ENCODE peak calls at places on chromosome 7, in nine cellular contexts. O, L, P, X, Q, F, K, G and E are unnamed samples.

GRCh38 chr7:5677538-5678294 is 103.7 kb downstream of the RNF216 start:
- DNase-seq in O (peak), X (peak), Q (peak), P (peak), L (no peak), K (no peak), G (peak), F (peak), E (no peak)

GRCh38 chr7:2452074-2452507 is 24.1 kb downstream of the GRIFIN start:
- DNase-seq in L (no peak), O (no peak), X (no peak), K (no peak), P (no peak), Q (no peak), G (no peak), F (peak), E (no peak)

GRCh38 chr7:44162179-44162578 is 21.0 kb upstream of the MYL7 start:
- DNase-seq in P (peak), L (no peak), O (no peak), F (no peak), X (no peak), K (no peak), Q (no peak), G (no peak), E (no peak)

GRCh38 chr7:150973571-150974451 is 4.3 kb downstream of the KCNH2 start:
- DNase-seq in L (no peak), K (no peak), P (no peak), O (no peak), Q (no peak), X (no peak), F (peak), G (no peak), E (no peak)

GRCh38 chr7:70752794-70753241 is 379.1 kb upstream of the GALNT17 start:
- DNase-seq in K (no peak), X (peak), G (no peak), L (no peak), F (no peak), Q (peak), P (peak), O (peak), E (no peak)

GRCh38 chr7:46741924-46742607 is 821.0 kb upstream of the IGFBP3 start:
- DNase-seq in G (no peak), P (no peak), K (no peak), Q (peak), F (no peak), L (no peak), O (no peak), X (no peak), E (no peak)

GRCh38 chr7:91090684-91091083 is 173.5 kb upstream of the FZD1 start:
- DNase-seq in O (no peak), P (no peak), Q (no peak), X (no peak), G (no peak), K (no peak), F (no peak), L (no peak), E (no peak)

GRCh38 chr7:130084037-130084875 is 13.9 kb downstream of the KLHDC10 start:
- DNase-seq in L (no peak), G (no peak), Q (peak), O (no peak), P (peak), X (no peak), F (peak), K (no peak), E (no peak)

GRCh38 chr7:43540463-43540862 is 42.4 kb upstream of the STK17A start:
- DNase-seq in L (no peak), F (no peak), O (no peak), P (no peak), K (no peak), X (no peak), Q (no peak), G (no peak), E (no peak)

GRCh38 chr7:47310020-47310419 is 271.9 kb downstream of the TNS3 start:
- DNase-seq in K (no peak), G (no peak), L (peak), X (no peak), O (no peak), F (no peak), P (no peak), Q (no peak), E (no peak)

GRCh38 chr7:12067156-12067831 is 143.8 kb upstream of the TMEM106B start:
- DNase-seq in L (peak), G (peak), O (peak), F (peak), P (peak), K (peak), Q (peak), X (peak), E (no peak)

GRCh38 chr7:67251986-67252558 is 255.4 kb downstream of the TYW1 start:
- DNase-seq in O (no peak), K (no peak), G (no peak), X (no peak), P (no peak), F (no peak), Q (peak), L (no peak), E (no peak)

GRCh38 chr7:102410123-102410522 is 14.0 kb downstream of the PRKRIP1 start:
- DNase-seq in X (no peak), L (no peak), P (no peak), K (no peak), G (no peak), O (no peak), Q (no peak), F (no peak), E (no peak)

GRCh38 chr7:90216771-90217170 is 5.2 kb downstream of the STEAP2 start:
- DNase-seq in O (peak), K (no peak), F (no peak), X (no peak), P (no peak), Q (no peak), L (no peak), G (no peak), E (no peak)

GRCh38 chr7:90404777-90405176 is 1.5 kb downstream of the CLDN12 start:
- DNase-seq in Q (peak), F (no peak), P (no peak), X (no peak), O (no peak), L (no peak), G (no peak), K (no peak), E (no peak)

GRCh38 chr7:1127001-1127400 is 33.0 kb downstream of the ZFAND2A start:
- DNase-seq in P (no peak), O (no peak), G (no peak), L (no peak), X (no peak), Q (no peak), F (no peak), K (no peak), E (no peak)

GRCh38 chr7:130959743-130960207 is 225.8 kb upstream of the KLF14 start:
- DNase-seq in P (peak), K (no peak), O (peak), F (peak), G (peak), Q (peak), X (no peak), L (no peak), E (no peak)

GRCh38 chr7:32957326-32958045 is at the start of gene FKBP9:
- DNase-seq in G (peak), K (no peak), P (peak), F (peak), X (no peak), Q (peak), O (peak), L (peak), E (peak)

GRCh38 chr7:47435889-47436312 is 146.0 kb downstream of the TNS3 start:
- DNase-seq in O (peak), K (no peak), G (peak), X (peak), P (peak), Q (peak), L (peak), F (no peak), E (no peak)

GRCh38 chr7:12350971-12351370 is 52.7 kb downstream of the VWDE start:
- DNase-seq in Q (no peak), O (no peak), G (no peak), K (no peak), X (no peak), P (no peak), L (no peak), F (no peak), E (no peak)

GRCh38 chr7:8567626-8568025 is 134.2 kb downstream of the NXPH1 start:
- DNase-seq in O (no peak), Q (no peak), G (no peak), X (no peak), F (no peak), P (no peak), L (no peak), K (no peak), E (no peak)

GRCh38 chr7:45661302-45661995 is 87.3 kb downstream of the ADCY1 start:
- DNase-seq in G (no peak), K (no peak), O (no peak), P (no peak), L (no peak), Q (no peak), F (no peak), X (no peak), E (no peak)

GRCh38 chr7:47677664-47678063 is 95.8 kb upstream of the TNS3 start:
- DNase-seq in F (no peak), P (no peak), X (no peak), Q (peak), O (no peak), G (no peak), L (no peak), K (no peak), E (no peak)

GRCh38 chr7:45579386-45579785 is 5.2 kb downstream of the ADCY1 start:
- DNase-seq in O (no peak), L (no peak), P (no peak), X (no peak), G (no peak), K (no peak), F (no peak), Q (no peak), E (no peak)

GRCh38 chr7:100475549-100475948 is 3.5 kb downstream of the TSC22D4 start:
- DNase-seq in O (no peak), K (peak), F (no peak), X (no peak), L (peak), P (no peak), G (no peak), Q (no peak), E (no peak)

GRCh38 chr7:135194494-135195095 is 16.7 kb downstream of the WDR91 start:
- DNase-seq in L (no peak), O (no peak), Q (peak), G (no peak), P (no peak), X (no peak), F (no peak), K (no peak), E (no peak)

GRCh38 chr7:95302976-95303375 is 21.4 kb downstream of the PON1 start:
- DNase-seq in G (no peak), K (no peak), F (no peak), L (no peak), Q (peak), P (no peak), X (no peak), O (no peak), E (no peak)

GRCh38 chr7:80721880-80722595 is 83.6 kb downstream of the CD36 start:
- DNase-seq in X (no peak), F (no peak), P (peak), K (no peak), O (peak), Q (peak), L (no peak), G (peak), E (no peak)

GRCh38 chr7:154253810-154254209 is 201.6 kb downstream of the DPP6 start:
- DNase-seq in Q (no peak), L (no peak), X (no peak), F (no peak), K (no peak), O (no peak), P (no peak), G (no peak), E (no peak)

GRCh38 chr7:100901921-100902332 is 6.2 kb upstream of the ACHE start:
- DNase-seq in F (no peak), K (no peak), Q (no peak), X (no peak), G (no peak), O (no peak), P (no peak), L (no peak), E (no peak)